ENCODE peak calls at places on chromosomes 5 and 9, in four cellular contexts. G, A, T and O are unnamed samples.

GRCh38 chr5:76473676-76474075 is 70.6 kb downstream of the IQGAP2 start:
- DNase-seq in G (no peak), A (no peak), T (peak; percentile 12), O (peak; percentile 83)

GRCh38 chr5:7392401-7393024 is 3.4 kb upstream of the ADCY2 start:
- DNase-seq in G (peak; percentile 75), A (no peak), T (peak; percentile 34), O (no peak)

GRCh38 chr5:30607301-30607700 is 586.2 kb upstream of the CDH6 start:
- DNase-seq in G (no peak), A (no peak), T (no peak), O (no peak)

GRCh38 chr5:66149950-66150349 is 5.8 kb downstream of the SREK1 start:
- DNase-seq in G (no peak), A (no peak), T (no peak), O (no peak)

GRCh38 chr5:140481758-140482157 is 65.7 kb upstream of the EIF4EBP3 start:
- DNase-seq in G (peak; percentile 76), A (no peak), T (no peak), O (no peak)

GRCh38 chr5:1152156-1152555 is 40.3 kb upstream of the SLC12A7 start:
- DNase-seq in G (no peak), A (no peak), T (no peak), O (no peak)

GRCh38 chr9:18489861-18490260 is 15.9 kb downstream of the ADAMTSL1 start:
- DNase-seq in G (peak; percentile 89), A (no peak), T (no peak), O (no peak)

GRCh38 chr5:368162-369084 is 46.9 kb downstream of the AHRR start:
- DNase-seq in G (no peak), A (peak; percentile 68), T (no peak), O (no peak)

GRCh38 chr5:132026516-132027008 is 15.1 kb upstream of the ACSL6 start:
- DNase-seq in G (no peak), A (peak; percentile 62), T (no peak), O (peak; percentile 54)

GRCh38 chr5:34817558-34818351 is 21.2 kb upstream of the TTC23L start:
- DNase-seq in G (peak; percentile 35), A (no peak), T (no peak), O (no peak)

GRCh38 chr5:150291388-150292385 is 2.1 kb upstream of the CAMK2A start:
- DNase-seq in G (no peak), A (peak; percentile 54), T (no peak), O (no peak)

GRCh38 chr9:727767-728166 is 113.7 kb upstream of the DMRT1 start:
- DNase-seq in G (no peak), A (no peak), T (no peak), O (no peak)

GRCh38 chr5:98734646-98735045 is 38.8 kb upstream of the RGMB start:
- DNase-seq in G (no peak), A (no peak), T (no peak), O (no peak)

GRCh38 chr9:114503009-114503408 is 2.3 kb downstream of the WHRN start:
- DNase-seq in G (no peak), A (no peak), T (no peak), O (no peak)

GRCh38 chr9:13364271-13364670 is 84.8 kb upstream of the MPDZ start:
- DNase-seq in G (no peak), A (no peak), T (no peak), O (no peak)

GRCh38 chr9:82334286-82334685 is 345.7 kb downstream of the SPATA31D1 start:
- DNase-seq in G (peak; percentile 90), A (no peak), T (no peak), O (no peak)

GRCh38 chr5:143638654-143639053 is 173.3 kb upstream of the HMHB1 start:
- DNase-seq in G (no peak), A (no peak), T (no peak), O (no peak)

GRCh38 chr5:14061106-14061505 is 82.0 kb upstream of the TRIO start:
- DNase-seq in G (no peak), A (no peak), T (peak; percentile 4), O (no peak)

GRCh38 chr5:96588551-96588950 is 73.6 kb upstream of the CAST start:
- DNase-seq in G (no peak), A (no peak), T (no peak), O (no peak)

GRCh38 chr9:134460904-134461303 is 134.6 kb downstream of the RXRA start:
- DNase-seq in G (no peak), A (no peak), T (no peak), O (no peak)

DNA sequence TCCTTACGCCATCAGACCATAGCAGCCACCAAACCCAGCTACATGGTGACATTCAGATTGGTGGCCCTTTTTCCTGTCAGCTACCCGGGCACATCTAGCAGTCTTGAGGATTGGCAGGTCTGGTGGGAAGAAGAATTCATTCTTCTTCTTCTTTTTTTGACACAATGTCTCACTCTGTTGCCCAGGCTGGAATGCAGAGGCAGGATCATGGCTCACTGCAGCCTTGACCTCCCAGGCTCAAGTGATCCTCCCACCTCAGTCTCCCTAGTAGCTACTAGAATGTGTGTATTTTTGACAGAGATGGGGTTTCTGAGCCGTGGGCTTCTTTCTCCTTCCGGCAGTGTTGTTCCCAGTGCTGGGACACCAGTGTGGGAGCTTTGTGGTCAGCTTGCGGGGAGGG is 3.3 kb downstream of the NTMT1 start:
- DNase-seq in G (no peak), A (no peak), T (no peak), O (no peak)
- H3K36me3 ChIP-seq in G (peaks cover 5% of the 10 kb centered on the region), A (peaks cover 4% of the 10 kb centered on the region), T (peaks cover 70% of the 10 kb centered on the region), O (peaks cover 18% of the 10 kb centered on the region)

GRCh38 chr9:89345476-89345875 is 27.2 kb downstream of the SECISBP2 start:
- DNase-seq in G (no peak), A (no peak), T (no peak), O (no peak)

GRCh38 chr9:89339807-89340206 is 21.5 kb downstream of the SECISBP2 start:
- DNase-seq in G (no peak), A (no peak), T (no peak), O (no peak)

GRCh38 chr9:89340332-89340731 is 22.0 kb downstream of the SECISBP2 start:
- DNase-seq in G (no peak), A (no peak), T (no peak), O (no peak)

GRCh38 chr9:89342948-89343347 is 24.6 kb downstream of the SECISBP2 start:
- DNase-seq in G (peak; percentile 41), A (no peak), T (no peak), O (no peak)

GRCh38 chr9:89342213-89342612 is 23.9 kb downstream of the SECISBP2 start:
- DNase-seq in G (no peak), A (no peak), T (peak; percentile 30), O (no peak)
- H3K36me3 ChIP-seq in G (peaks cover 58% of the 10 kb centered on the region), A (peaks cover 9% of the 10 kb centered on the region), T (peaks cover 83% of the 10 kb centered on the region), O (peaks cover 76% of the 10 kb centered on the region)

DNA sequence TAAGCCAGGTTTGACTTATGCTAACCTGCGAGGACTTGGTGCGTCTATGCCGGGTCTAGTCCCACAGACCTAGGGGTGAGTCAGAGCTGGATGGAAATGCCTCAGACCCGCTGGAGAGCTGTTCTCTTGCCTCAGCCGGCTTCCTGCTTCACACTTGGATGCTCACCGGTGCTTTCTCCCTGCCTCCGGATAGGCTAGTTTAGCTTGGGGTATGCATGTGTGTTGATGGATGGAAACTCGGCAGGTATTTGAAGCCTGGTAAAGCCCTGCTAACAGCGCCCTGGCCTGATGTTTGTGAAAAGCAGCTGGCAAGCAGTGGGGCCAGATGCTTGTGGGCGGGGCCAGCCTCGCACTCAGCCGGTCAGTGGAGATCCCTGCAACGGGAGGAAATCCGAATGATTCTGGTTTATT is 29.3 kb downstream of the PRRC2B start:
- DNase-seq in G (peak; percentile 93), A (peak; percentile 80), T (no peak), O (no peak)
- H3K36me3 ChIP-seq in G (no peaks in the 10 kb centered on the region), A (no peaks in the 10 kb centered on the region), T (peaks cover 49% of the 10 kb centered on the region), O (peaks cover 13% of the 10 kb centered on the region)

DNA sequence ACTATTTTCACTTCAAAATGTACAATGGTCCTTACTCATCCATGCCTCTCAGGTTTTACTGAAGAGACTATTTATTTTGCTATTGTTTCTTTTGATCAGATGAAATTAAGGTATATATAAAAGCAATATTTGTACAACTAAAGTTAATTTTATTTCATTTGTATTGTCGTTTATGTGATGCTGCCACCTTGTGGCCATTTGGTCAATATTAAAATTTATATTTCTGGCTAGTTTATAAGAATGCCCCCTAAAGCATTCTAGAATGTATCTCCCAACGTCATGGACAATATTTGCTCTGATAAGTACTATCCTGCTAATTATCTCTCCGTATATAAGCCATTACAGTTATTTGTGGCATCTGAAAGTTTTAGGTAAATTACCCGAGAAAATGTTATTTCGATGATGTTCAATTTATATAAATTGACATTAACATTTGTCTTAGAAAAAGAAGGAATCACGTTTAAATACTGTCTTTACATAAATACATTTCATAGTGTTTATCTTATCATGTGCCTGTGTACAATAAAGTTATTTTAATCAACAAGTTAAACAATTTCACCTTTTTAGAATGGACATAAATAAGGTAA is 680.0 kb downstream of the TAF11L14 start:
- DNase-seq in G (peak; percentile 50), A (no peak), T (peak; percentile 48), O (no peak)
- H3K36me3 ChIP-seq in G (no peaks in the 10 kb centered on the region), A (no peaks in the 10 kb centered on the region), T (no peaks in the 10 kb centered on the region), O (no peaks in the 10 kb centered on the region)

GRCh38 chr5:37170856-37171255 is 78.3 kb downstream of the CPLANE1 start:
- DNase-seq in G (no peak), A (no peak), T (no peak), O (no peak)

GRCh38 chr5:37172957-37173356 is 76.2 kb downstream of the CPLANE1 start:
- DNase-seq in G (no peak), A (no peak), T (no peak), O (no peak)

DNA sequence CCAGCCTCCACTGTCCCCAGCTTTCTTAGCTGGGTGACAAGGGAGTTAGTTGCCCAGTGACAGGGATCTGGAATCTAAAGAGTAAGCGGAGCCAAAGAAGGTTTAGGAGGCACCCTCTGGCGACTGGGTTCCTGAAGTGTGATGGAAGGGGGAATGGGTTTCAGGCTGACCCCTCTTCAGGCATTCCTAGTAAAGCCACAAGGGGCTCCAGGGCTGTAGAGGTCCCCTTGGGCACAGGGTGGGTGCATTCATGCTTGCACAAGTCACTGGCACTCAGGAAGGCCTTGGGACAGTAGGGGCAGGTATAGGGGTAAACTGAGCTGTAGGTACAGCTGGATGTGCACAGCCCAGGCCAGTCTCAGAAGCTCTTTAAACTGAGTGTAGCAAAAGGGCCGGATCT is 74.2 kb downstream of the CPLANE1 start:
- DNase-seq in G (no peak), A (no peak), T (no peak), O (no peak)
- H3K36me3 ChIP-seq in G (peaks cover 61% of the 10 kb centered on the region), A (peaks cover 16% of the 10 kb centered on the region), T (no peaks in the 10 kb centered on the region), O (no peaks in the 10 kb centered on the region)

DNA sequence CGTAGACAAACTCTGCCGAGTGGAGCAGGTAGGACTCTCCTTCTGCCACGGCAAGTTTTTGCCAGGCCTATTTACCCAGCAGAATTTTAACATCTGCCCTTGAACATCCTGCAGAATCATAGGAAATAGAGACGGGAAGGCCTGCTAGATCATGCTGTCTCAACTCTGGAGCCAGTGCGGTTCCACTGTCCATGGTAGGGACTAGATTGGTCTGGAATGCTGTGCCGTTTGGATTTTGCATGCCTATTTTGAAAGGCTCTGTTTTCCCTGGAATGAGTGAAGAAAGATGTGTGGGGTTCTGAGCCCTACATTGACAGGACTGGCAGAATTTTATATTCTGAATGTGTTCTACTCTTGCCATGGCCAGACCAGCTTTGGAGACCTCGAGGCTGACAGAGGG is 33.6 kb upstream of the CFAP157 start:
- DNase-seq in G (no peak), A (no peak), T (no peak), O (no peak)
- H3K36me3 ChIP-seq in G (peaks cover 36% of the 10 kb centered on the region), A (peaks cover 4% of the 10 kb centered on the region), T (peaks cover 25% of the 10 kb centered on the region), O (peaks cover 6% of the 10 kb centered on the region)

DNA sequence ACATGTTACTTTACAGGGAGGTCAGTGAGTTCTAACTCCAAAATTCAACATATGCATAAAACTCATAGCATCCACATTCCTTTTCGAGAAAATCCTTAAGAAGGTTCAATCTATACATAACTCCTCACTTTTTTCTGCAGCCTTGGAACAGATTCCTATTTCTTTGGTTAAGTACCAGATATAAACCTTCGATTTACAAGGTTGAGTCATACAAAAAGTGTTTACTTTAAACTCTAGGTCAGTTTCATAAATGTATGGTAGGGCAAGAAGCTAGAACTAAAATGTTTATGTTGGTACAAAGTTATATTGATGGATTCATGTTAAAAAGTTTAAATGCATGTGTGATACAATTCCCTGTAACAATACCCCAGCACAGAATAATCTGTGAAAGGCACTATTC is 19.4 kb downstream of the CDKN2AIPNL start:
- DNase-seq in G (no peak), A (no peak), T (no peak), O (no peak)
- H3K36me3 ChIP-seq in G (peaks cover 78% of the 10 kb centered on the region), A (peaks cover 4% of the 10 kb centered on the region), T (peaks cover 76% of the 10 kb centered on the region), O (peaks cover 62% of the 10 kb centered on the region)